ENCODE peak calls at places on chromosomes 3 and 15, in five cellular contexts. One of them, this sample, is unnamed.

GRCh38 chr3:114764056-114764492 is 383.0 kb downstream of the ZBTB20 start:
- DNase-seq in heart right ventricle: no peak
- DNase-seq in fibroblast of lung: peak; percentile 30
- DNase-seq in testis: no peak
- DNase-seq in lung: no peak
- DNase-seq in this sample: peak; percentile 3

GRCh38 chr15:80162059-80162554 is 9.3 kb downstream of the FAH start:
- DNase-seq in heart right ventricle: no peak
- DNase-seq in fibroblast of lung: peak; percentile 85
- DNase-seq in testis: no peak
- DNase-seq in lung: no peak
- DNase-seq in this sample: no peak

GRCh38 chr3:17420668-17421067 is 321.8 kb downstream of the TBC1D5 start:
- DNase-seq in heart right ventricle: no peak
- DNase-seq in fibroblast of lung: peak; percentile 11
- DNase-seq in testis: no peak
- DNase-seq in lung: no peak
- DNase-seq in this sample: no peak

GRCh38 chr3:30146978-30147377 is 459.4 kb upstream of the TGFBR2 start:
- DNase-seq in heart right ventricle: no peak
- DNase-seq in fibroblast of lung: no peak
- DNase-seq in testis: no peak
- DNase-seq in lung: no peak
- DNase-seq in this sample: no peak

GRCh38 chr3:190265795-190266194 is 56.5 kb downstream of the CLDN1 start:
- DNase-seq in heart right ventricle: no peak
- DNase-seq in fibroblast of lung: peak; percentile 20
- DNase-seq in testis: no peak
- DNase-seq in lung: no peak
- DNase-seq in this sample: peak; percentile 63

GRCh38 chr3:45027406-45027805 is 1.3 kb downstream of the CLEC3B start:
- DNase-seq in heart right ventricle: no peak
- DNase-seq in fibroblast of lung: no peak
- DNase-seq in testis: no peak
- DNase-seq in lung: no peak
- DNase-seq in this sample: no peak

GRCh38 chr15:29921130-29921601 is 98.9 kb upstream of the TJP1 start:
- DNase-seq in heart right ventricle: no peak
- DNase-seq in fibroblast of lung: no peak
- DNase-seq in testis: no peak
- DNase-seq in lung: no peak
- DNase-seq in this sample: no peak

GRCh38 chr15:85421116-85421925 is 40.9 kb downstream of the AKAP13 start:
- DNase-seq in heart right ventricle: no peak
- DNase-seq in fibroblast of lung: peak; percentile 51
- DNase-seq in testis: no peak
- DNase-seq in lung: no peak
- DNase-seq in this sample: peak; percentile 43

GRCh38 chr3:12967751-12968209 is 105.4 kb downstream of the IQSEC1 start:
- DNase-seq in heart right ventricle: peak; percentile 90
- DNase-seq in fibroblast of lung: peak; percentile 90
- DNase-seq in testis: peak; percentile 94
- DNase-seq in lung: peak; percentile 86
- DNase-seq in this sample: peak; percentile 82

GRCh38 chr3:149967067-149967685 is 3.5 kb downstream of the PFN2 start:
- DNase-seq in heart right ventricle: no peak
- DNase-seq in fibroblast of lung: peak; percentile 77
- DNase-seq in testis: no peak
- DNase-seq in lung: no peak
- DNase-seq in this sample: peak; percentile 72

GRCh38 chr3:27507515-27508266 is 23.5 kb upstream of the SLC4A7 start:
- DNase-seq in heart right ventricle: no peak
- DNase-seq in fibroblast of lung: no peak
- DNase-seq in testis: no peak
- DNase-seq in lung: no peak
- DNase-seq in this sample: peak; percentile 27

GRCh38 chr3:18290130-18290529 is 135.0 kb downstream of the SATB1 start:
- DNase-seq in heart right ventricle: no peak
- DNase-seq in fibroblast of lung: no peak
- DNase-seq in testis: no peak
- DNase-seq in lung: no peak
- DNase-seq in this sample: no peak

GRCh38 chr3:127052121-127052561 is 69.2 kb downstream of the PLXNA1 start:
- DNase-seq in heart right ventricle: peak; percentile 35
- DNase-seq in fibroblast of lung: no peak
- DNase-seq in testis: peak; percentile 88
- DNase-seq in lung: peak; percentile 76
- DNase-seq in this sample: no peak

GRCh38 chr15:47504624-47505256 is 212.6 kb upstream of the SEMA6D start:
- DNase-seq in heart right ventricle: no peak
- DNase-seq in fibroblast of lung: no peak
- DNase-seq in testis: no peak
- DNase-seq in lung: no peak
- DNase-seq in this sample: no peak

GRCh38 chr15:69610264-69610663 is 157.6 kb downstream of the RPLP1 start:
- DNase-seq in heart right ventricle: no peak
- DNase-seq in fibroblast of lung: no peak
- DNase-seq in testis: no peak
- DNase-seq in lung: no peak
- DNase-seq in this sample: no peak

GRCh38 chr3:196996454-196997265 is 28.0 kb upstream of the PIGZ start:
- DNase-seq in heart right ventricle: no peak
- DNase-seq in fibroblast of lung: no peak
- DNase-seq in testis: no peak
- DNase-seq in lung: no peak
- DNase-seq in this sample: no peak

GRCh38 chr3:188721312-188721711 is 450.5 kb upstream of the TPRG1 start:
- DNase-seq in heart right ventricle: no peak
- DNase-seq in fibroblast of lung: no peak
- DNase-seq in testis: no peak
- DNase-seq in lung: no peak
- DNase-seq in this sample: no peak

GRCh38 chr3:63051920-63052319 is 176.7 kb upstream of the CADPS start:
- DNase-seq in heart right ventricle: no peak
- DNase-seq in fibroblast of lung: no peak
- DNase-seq in testis: no peak
- DNase-seq in lung: no peak
- DNase-seq in this sample: peak; percentile 86

GRCh38 chr3:172519740-172520139 is 3.5 kb downstream of the TNFSF10 start:
- DNase-seq in heart right ventricle: no peak
- DNase-seq in fibroblast of lung: no peak
- DNase-seq in testis: no peak
- DNase-seq in lung: no peak
- DNase-seq in this sample: no peak

GRCh38 chr15:71757741-71758530 is 52.4 kb upstream of the NR2E3 start:
- DNase-seq in heart right ventricle: no peak
- DNase-seq in fibroblast of lung: no peak
- DNase-seq in testis: no peak
- DNase-seq in lung: no peak
- DNase-seq in this sample: no peak

GRCh38 chr3:23928525-23928924 is 11.6 kb downstream of the RPL15 start:
- DNase-seq in heart right ventricle: no peak
- DNase-seq in fibroblast of lung: no peak
- DNase-seq in testis: no peak
- DNase-seq in lung: peak; percentile 35
- DNase-seq in this sample: no peak

GRCh38 chr3:111277226-111277625 is 205.6 kb downstream of the NECTIN3 start:
- DNase-seq in heart right ventricle: no peak
- DNase-seq in fibroblast of lung: peak; percentile 57
- DNase-seq in testis: peak; percentile 21
- DNase-seq in lung: no peak
- DNase-seq in this sample: peak; percentile 65

GRCh38 chr15:62287066-62287857 is 122.2 kb upstream of the C2CD4B start:
- DNase-seq in heart right ventricle: no peak
- DNase-seq in fibroblast of lung: peak; percentile 22
- DNase-seq in testis: no peak
- DNase-seq in lung: no peak
- DNase-seq in this sample: no peak

GRCh38 chr3:184240384-184241140 is 8.2 kb downstream of the ALG3 start:
- DNase-seq in heart right ventricle: no peak
- DNase-seq in fibroblast of lung: peak; percentile 35
- DNase-seq in testis: no peak
- DNase-seq in lung: no peak
- DNase-seq in this sample: peak; percentile 37

GRCh38 chr3:105747621-105748165 is 121.1 kb downstream of the CBLB start:
- DNase-seq in heart right ventricle: no peak
- DNase-seq in fibroblast of lung: peak; percentile 12
- DNase-seq in testis: no peak
- DNase-seq in lung: no peak
- DNase-seq in this sample: no peak

GRCh38 chr3:53188720-53189119 is 27.7 kb downstream of the PRKCD start:
- DNase-seq in heart right ventricle: no peak
- DNase-seq in fibroblast of lung: no peak
- DNase-seq in testis: no peak
- DNase-seq in lung: no peak
- DNase-seq in this sample: no peak

GRCh38 chr15:91853501-91853967 is at the start of gene SLCO3A1:
- DNase-seq in heart right ventricle: peak; percentile 84
- DNase-seq in fibroblast of lung: peak; percentile 47
- DNase-seq in testis: peak; percentile 77
- DNase-seq in lung: peak; percentile 78
- DNase-seq in this sample: peak; percentile 44

GRCh38 chr3:115784739-115785571 is 161.6 kb downstream of the GAP43 start:
- DNase-seq in heart right ventricle: no peak
- DNase-seq in fibroblast of lung: peak; percentile 75
- DNase-seq in testis: no peak
- DNase-seq in lung: no peak
- DNase-seq in this sample: peak; percentile 80

GRCh38 chr15:35111861-35112260 is 26.8 kb upstream of the NANOGP8 start:
- DNase-seq in heart right ventricle: no peak
- DNase-seq in fibroblast of lung: no peak
- DNase-seq in testis: no peak
- DNase-seq in lung: no peak
- DNase-seq in this sample: no peak

GRCh38 chr3:9327578-9327977 is 35.3 kb upstream of the THUMPD3 start:
- DNase-seq in heart right ventricle: no peak
- DNase-seq in fibroblast of lung: no peak
- DNase-seq in testis: no peak
- DNase-seq in lung: no peak
- DNase-seq in this sample: no peak

GRCh38 chr15:60507596-60508424 is 28.9 kb upstream of the ICE2 start:
- DNase-seq in heart right ventricle: peak; percentile 50
- DNase-seq in fibroblast of lung: peak; percentile 78
- DNase-seq in testis: peak; percentile 55
- DNase-seq in lung: no peak
- DNase-seq in this sample: peak; percentile 74

DNA sequence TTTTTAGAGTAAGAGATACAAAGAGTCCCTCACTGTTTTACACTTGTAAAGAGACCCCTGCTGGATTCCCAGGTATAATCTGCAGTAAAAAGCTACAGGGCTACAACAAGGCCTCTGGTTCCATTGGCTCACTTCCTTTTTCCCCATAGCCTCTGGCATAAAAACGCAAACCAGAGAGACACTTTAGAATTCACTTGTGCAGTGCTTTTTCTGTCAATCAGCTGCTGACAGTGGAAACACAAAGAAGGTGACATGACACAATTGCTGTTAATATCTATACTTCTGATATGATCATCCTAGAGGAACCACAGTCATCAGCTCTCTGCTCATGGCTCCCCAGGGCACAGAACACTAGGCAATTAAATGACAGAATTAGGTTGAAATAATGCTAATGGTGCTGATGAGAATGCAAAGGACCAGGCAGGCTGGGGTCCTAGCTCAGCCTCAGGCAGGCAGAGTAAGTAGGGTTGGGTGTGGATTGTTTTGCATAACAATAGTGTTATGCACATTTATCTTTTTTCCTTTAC is 667.9 kb upstream of the CFAP20DC start:
- DNase-seq in heart right ventricle: no peak
- DNase-seq in fibroblast of lung: no peak
- DNase-seq in testis: no peak
- DNase-seq in lung: no peak
- DNase-seq in this sample: no peak
- TF ChIP-seq CTCF in heart right ventricle: no peak
- TF ChIP-seq CTCF in fibroblast of lung: no peak
- TF ChIP-seq CTCF in testis: no peak
- TF ChIP-seq CTCF in lung: no peak
- TF ChIP-seq CTCF in this sample: no peak

GRCh38 chr3:64343692-64344440 is 118.6 kb upstream of the PRICKLE2 start:
- DNase-seq in heart right ventricle: no peak
- DNase-seq in fibroblast of lung: no peak
- DNase-seq in testis: no peak
- DNase-seq in lung: no peak
- DNase-seq in this sample: peak; percentile 65
- H3K4me3 ChIP-seq in heart right ventricle: no peak overlapping the region
- H3K4me3 ChIP-seq in fibroblast of lung: no peak overlapping the region
- H3K4me3 ChIP-seq in testis: no peak overlapping the region
- H3K4me3 ChIP-seq in lung: no peak overlapping the region
- H3K4me3 ChIP-seq in this sample: no peak overlapping the region

GRCh38 chr15:74793135-74794028 is 11.5 kb downstream of the CSK start:
- DNase-seq in heart right ventricle: no peak
- DNase-seq in fibroblast of lung: no peak
- DNase-seq in testis: no peak
- DNase-seq in lung: no peak
- DNase-seq in this sample: peak; percentile 32
- TF ChIP-seq CTCF in heart right ventricle: no peak
- TF ChIP-seq CTCF in fibroblast of lung: peak; percentile 8
- TF ChIP-seq CTCF in testis: no peak
- TF ChIP-seq CTCF in lung: peak; percentile 28
- TF ChIP-seq CTCF in this sample: peak; percentile 30

DNA sequence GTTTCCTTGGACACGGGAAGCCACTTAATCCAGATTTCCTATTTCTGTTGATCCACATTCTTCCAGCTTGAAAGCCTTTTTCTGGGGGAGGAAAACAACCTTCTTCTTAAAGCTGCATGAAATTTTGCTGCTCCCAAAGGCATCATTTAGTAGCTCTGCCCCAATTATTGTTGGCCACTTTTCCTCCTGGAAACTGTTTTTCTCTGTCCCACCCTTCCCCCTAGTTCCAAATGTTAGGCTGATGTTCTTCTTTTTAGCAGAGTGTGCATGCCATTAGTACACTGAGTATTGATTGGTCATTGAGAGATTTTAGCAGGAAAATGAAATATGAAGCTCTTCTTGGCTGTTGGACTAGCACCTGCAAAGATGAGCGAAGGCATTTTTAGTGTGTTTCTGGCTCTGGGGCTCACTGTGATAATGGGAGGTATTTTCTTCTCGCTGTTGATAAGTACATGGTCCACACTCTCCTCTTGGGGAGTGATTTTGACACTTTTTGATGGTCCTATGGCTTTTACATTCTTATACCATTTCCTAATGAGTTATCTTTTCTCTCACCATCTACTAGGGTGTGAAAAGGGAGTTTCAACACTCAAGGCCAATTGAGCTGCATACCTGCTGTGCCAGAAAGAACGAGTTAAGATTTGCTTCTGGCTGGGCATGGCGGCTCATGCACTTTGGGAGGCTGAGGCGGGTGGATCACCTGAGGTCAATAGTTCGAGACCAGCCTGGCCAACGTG is 200.5 kb downstream of the PTPRG start:
- DNase-seq in heart right ventricle: no peak
- DNase-seq in fibroblast of lung: no peak
- DNase-seq in testis: no peak
- DNase-seq in lung: no peak
- DNase-seq in this sample: no peak
- H3K4me3 ChIP-seq in heart right ventricle: no peak overlapping the region
- H3K4me3 ChIP-seq in fibroblast of lung: no peak overlapping the region
- H3K4me3 ChIP-seq in testis: no peak overlapping the region
- H3K4me3 ChIP-seq in lung: no peak overlapping the region
- H3K4me3 ChIP-seq in this sample: no peak overlapping the region

This sample was measured in astrocyte of the spinal cord.